ENCODE peak calls at places on chromosomes 3 and 15, in four cellular contexts. J is HepG2, P is endothelial cell of umbilical vein, B is A549. C is an unnamed sample.

GRCh38 chr15:39188930-39189329 is 391.9 kb upstream of the THBS1 start:
- DNase-seq in J (peak; percentile 37), P (peak; percentile 53), B (peak; percentile 80), C (peak; percentile 11)

GRCh38 chr3:179474480-179474879 is 23.2 kb upstream of the GNB4 start:
- DNase-seq in J (no peak), P (peak; percentile 13), B (no peak), C (no peak)

GRCh38 chr3:126752303-126753190 is 48.5 kb downstream of the CHCHD6 start:
- DNase-seq in J (peak; percentile 63), P (peak; percentile 73), B (peak; percentile 65), C (peak; percentile 70)

GRCh38 chr3:67739851-67740250 is 85.4 kb upstream of the SUCLG2 start:
- DNase-seq in J (no peak), P (no peak), B (no peak), C (no peak)

GRCh38 chr15:82139823-82140268 is 94.0 kb upstream of the MEX3B start:
- DNase-seq in J (peak; percentile 36), P (peak; percentile 69), B (peak; percentile 56), C (peak; percentile 38)

GRCh38 chr3:167783781-167784180 is 48.3 kb downstream of the SERPINI1 start:
- DNase-seq in J (no peak), P (no peak), B (no peak), C (no peak)

GRCh38 chr15:79853492-79854328 is 43.1 kb downstream of the MTHFS start:
- DNase-seq in J (peak; percentile 58), P (peak; percentile 88), B (peak; percentile 90), C (peak; percentile 84)

GRCh38 chr15:76337047-76337738 is 620 bp downstream of the ISL2 start:
- DNase-seq in J (peak; percentile 39), P (peak; percentile 39), B (peak; percentile 41), C (peak; percentile 84)

GRCh38 chr3:38586546-38587520 is 62.7 kb downstream of the SCN5A start:
- DNase-seq in J (no peak), P (no peak), B (no peak), C (no peak)

GRCh38 chr3:118960876-118961275 is 73.8 kb downstream of the IGSF11 start:
- DNase-seq in J (no peak), P (no peak), B (no peak), C (no peak)

GRCh38 chr3:33315826-33316225 is 38.6 kb downstream of the FBXL2 start:
- DNase-seq in J (peak; percentile 38), P (peak; percentile 93), B (peak; percentile 34), C (no peak)

GRCh38 chr3:178300441-178300959 is 235.7 kb upstream of the KCNMB2 start:
- DNase-seq in J (no peak), P (no peak), B (no peak), C (no peak)

GRCh38 chr3:183123891-183124290 is 24.6 kb upstream of the MCCC1 start:
- DNase-seq in J (no peak), P (peak; percentile 50), B (no peak), C (no peak)

GRCh38 chr3:142028174-142028833 is 121.0 kb downstream of the TFDP2 start:
- DNase-seq in J (no peak), P (peak; percentile 81), B (peak; percentile 68), C (peak; percentile 61)

GRCh38 chr3:71006810-71007785 is 576.4 kb downstream of the FOXP1 start:
- DNase-seq in J (peak; percentile 20), P (peak; percentile 75), B (peak; percentile 41), C (peak; percentile 43)

GRCh38 chr3:123743121-123743520 is 141.0 kb downstream of the MYLK start:
- DNase-seq in J (no peak), P (no peak), B (no peak), C (no peak)

GRCh38 chr3:99842826-99843589 is 25.3 kb downstream of the CMSS1 start:
- DNase-seq in J (peak; percentile 38), P (peak; percentile 74), B (peak; percentile 53), C (peak; percentile 50)

GRCh38 chr3:151971814-151972579 is 98.6 kb downstream of the SUCNR1 start:
- DNase-seq in J (peak; percentile 22), P (no peak), B (peak; percentile 27), C (no peak)

GRCh38 chr15:95365615-95366107 is 964.8 kb upstream of the NR2F2 start:
- DNase-seq in J (no peak), P (peak; percentile 100), B (no peak), C (peak; percentile 93)

GRCh38 chr3:126401611-126402160 is 7.0 kb downstream of the CFAP100 start:
- DNase-seq in J (no peak), P (no peak), B (no peak), C (no peak)

GRCh38 chr15:80929689-80930088 is 59.9 kb downstream of the MESD start:
- DNase-seq in J (no peak), P (no peak), B (no peak), C (no peak)

GRCh38 chr3:143597774-143598652 is 250.3 kb downstream of the SLC9A9 start:
- DNase-seq in J (no peak), P (no peak), B (peak; percentile 10), C (no peak)

GRCh38 chr15:22253676-22254408 is 173.5 kb downstream of the OR4M2 start:
- DNase-seq in J (no peak), P (no peak), B (no peak), C (peak; percentile 5)

GRCh38 chr3:51340989-51341636 is 44.0 kb upstream of the MANF start:
- DNase-seq in J (peak; percentile 14), P (no peak), B (peak; percentile 4), C (no peak)

GRCh38 chr15:59313703-59314332 is 58.9 kb downstream of the MYO1E start:
- DNase-seq in J (peak; percentile 9), P (no peak), B (peak; percentile 77), C (no peak)

GRCh38 chr3:142648950-142649349 is 52.8 kb downstream of the PLS1 start:
- DNase-seq in J (no peak), P (no peak), B (no peak), C (no peak)

GRCh38 chr3:179067839-179068238 is 3.8 kb downstream of the ZMAT3 start:
- DNase-seq in J (no peak), P (peak; percentile 55), B (no peak), C (no peak)

GRCh38 chr15:39204031-39204430 is 376.8 kb upstream of the THBS1 start:
- DNase-seq in J (no peak), P (peak; percentile 48), B (no peak), C (no peak)

GRCh38 chr3:187403768-187404270 is 35.6 kb downstream of the RTP4 start:
- DNase-seq in J (peak; percentile 9), P (peak; percentile 88), B (peak; percentile 79), C (no peak)

GRCh38 chr15:79436037-79436780 is 4.1 kb downstream of the MINAR1 start:
- DNase-seq in J (no peak), P (no peak), B (no peak), C (no peak)

GRCh38 chr3:38118421-38119247 is 18.3 kb downstream of the ACAA1 start:
- DNase-seq in J (no peak), P (no peak), B (no peak), C (no peak)

GRCh38 chr15:52124270-52124878 is 11.8 kb upstream of the BCL2L10 start:
- DNase-seq in J (peak; percentile 58), P (peak; percentile 92), B (no peak), C (no peak)

GRCh38 chr15:74869726-74870407 is 3.3 kb downstream of the SCAMP2 start:
- DNase-seq in J (no peak), P (peak; percentile 43), B (no peak), C (peak; percentile 97)

GRCh38 chr3:138412821-138413531 is 21.4 kb upstream of the ESYT3 start:
- DNase-seq in J (no peak), P (no peak), B (peak; percentile 10), C (peak; percentile 73)

GRCh38 chr3:61627768-61628185 is 66.4 kb downstream of the PTPRG start:
- DNase-seq in J (peak; percentile 95), P (peak; percentile 30), B (peak; percentile 68), C (no peak)

GRCh38 chr3:179927191-179927590 is 109.5 kb downstream of the PEX5L start:
- DNase-seq in J (no peak), P (no peak), B (no peak), C (no peak)

GRCh38 chr3:160278210-160278609 is 53.0 kb downstream of the C3orf80 start:
- DNase-seq in J (no peak), P (no peak), B (no peak), C (no peak)

GRCh38 chr15:37100109-37100873 is at the start of gene MEIS2:
- DNase-seq in J (peak; percentile 83), P (peak; percentile 87), B (peak; percentile 93), C (peak; percentile 82)
- TF ChIP-seq POLR2A in J (peak; percentile 50), P (no peak), B (peak; percentile 65), C (peak; percentile 21)

DNA sequence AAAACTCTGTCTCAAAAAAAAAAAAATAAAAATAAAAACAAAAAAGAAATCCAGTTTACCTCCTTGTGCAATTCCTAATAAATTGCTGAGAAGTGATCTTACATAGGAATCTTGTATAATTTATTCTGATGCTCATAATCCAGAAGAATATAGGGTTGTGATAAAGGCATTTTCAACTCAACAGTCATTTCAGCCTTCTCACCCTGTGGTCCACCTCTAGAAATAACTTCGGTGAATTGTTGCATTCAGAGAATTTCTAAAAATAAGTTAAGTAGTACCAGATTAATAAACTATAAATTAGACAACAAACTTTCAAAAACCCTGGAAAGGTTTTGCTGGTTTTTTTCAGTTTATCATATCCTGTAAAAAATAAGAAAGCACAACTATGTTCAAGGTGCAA is 20.2 kb downstream of the RAF1 start:
- DNase-seq in J (no peak), P (no peak), B (no peak), C (no peak)
- H3K4me3 ChIP-seq in J (no peak overlapping the region), P (no peak overlapping the region), B (no peak overlapping the region), C (no peak overlapping the region)

DNA sequence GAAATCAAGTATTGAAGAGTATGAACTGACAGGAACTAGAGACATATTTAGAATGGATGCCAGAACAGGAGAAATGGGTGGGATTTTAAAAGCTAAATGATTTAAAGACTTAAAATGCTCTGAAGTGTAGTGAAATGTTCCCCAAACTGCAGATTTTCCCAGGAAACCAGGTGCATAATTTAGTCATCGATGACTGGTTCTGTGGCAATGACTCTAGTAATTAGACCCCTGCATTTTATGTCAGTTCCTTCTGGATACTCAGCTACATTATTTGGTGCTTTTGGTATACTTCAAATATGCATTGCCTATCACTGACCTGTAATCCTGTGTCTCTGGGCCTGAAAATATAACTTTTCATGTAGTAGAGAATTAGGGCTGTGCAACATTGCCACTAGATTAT is 16.8 kb downstream of the AGTR1 start:
- DNase-seq in J (no peak), P (no peak), B (no peak), C (no peak)
- TF ChIP-seq MYC in J (no peak), P (no peak), B (no peak), C (no peak)

DNA sequence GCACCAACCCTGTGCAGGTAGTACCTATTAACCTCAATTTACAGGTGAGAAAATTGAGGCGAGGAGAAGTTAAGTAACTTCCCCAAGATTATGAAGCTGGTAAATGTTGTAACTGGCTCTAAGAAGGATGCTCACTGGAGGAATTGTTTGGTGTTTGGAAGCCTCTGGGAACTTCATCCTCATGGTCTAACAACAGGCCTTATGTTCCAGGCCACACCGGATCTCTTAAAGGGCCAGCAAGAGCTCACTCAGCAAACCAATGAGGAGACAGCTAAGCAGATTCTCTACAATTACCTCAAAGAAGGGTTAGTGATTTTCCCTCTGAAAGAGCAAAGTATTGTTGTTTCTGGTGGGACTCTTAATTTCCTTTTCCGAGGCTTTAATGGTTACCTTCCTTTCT is 63.9 kb downstream of the CGNL1 start:
- DNase-seq in J (no peak), P (no peak), B (no peak), C (no peak)
- TF ChIP-seq POLR2A in J (no peak), P (no peak), B (no peak), C (no peak)